ENCODE peak calls at places on chromosome 5, in eight cellular contexts. K is GM12878, P is Panc1, X is K562, F is HepG2, Y is upper lobe of left lung, D is HCT116, M is GM23338. S is an unnamed sample.

GRCh38 chr5:176700239-176700847 is 53.1 kb downstream of the TSPAN17 start:
- ATAC-seq in K (peak; percentile 36), P (peak; percentile 60), X (peak; percentile 86), F (peak; percentile 59), Y (no peak), D (peak; percentile 88), M (peak; percentile 25), S (no peak)

GRCh38 chr5:116420540-116420939 is 154.1 kb downstream of the SEMA6A start:
- ATAC-seq in K (no peak), P (no peak), X (no peak), F (no peak), Y (no peak), D (no peak), M (no peak), S (peak; percentile 57)

GRCh38 chr5:9297171-9297570 is 248.7 kb downstream of the SEMA5A start:
- ATAC-seq in K (no peak), P (no peak), X (no peak), F (no peak), Y (no peak), D (no peak), M (no peak), S (no peak)

GRCh38 chr5:9655641-9656040 is 25.5 kb upstream of the TAS2R1 start:
- ATAC-seq in K (no peak), P (no peak), X (no peak), F (no peak), Y (no peak), D (no peak), M (no peak), S (no peak)

GRCh38 chr5:40429258-40430111 is 250.2 kb upstream of the PTGER4 start:
- ATAC-seq in K (no peak), P (no peak), X (no peak), F (no peak), Y (no peak), D (no peak), M (no peak), S (peak; percentile 51)

GRCh38 chr5:15621094-15621493 is 121.1 kb downstream of the FBXL7 start:
- ATAC-seq in K (no peak), P (no peak), X (no peak), F (no peak), Y (no peak), D (no peak), M (no peak), S (no peak)

GRCh38 chr5:6900247-6900646 is 187.0 kb downstream of the TENT4A start:
- ATAC-seq in K (no peak), P (no peak), X (no peak), F (no peak), Y (no peak), D (no peak), M (no peak), S (no peak)

GRCh38 chr5:120901199-120901598 is 437.1 kb downstream of the PRR16 start:
- ATAC-seq in K (no peak), P (no peak), X (no peak), F (no peak), Y (no peak), D (no peak), M (no peak), S (no peak)

GRCh38 chr5:172633403-172633970 is 7.6 kb upstream of the NEURL1B start:
- ATAC-seq in K (no peak), P (no peak), X (no peak), F (no peak), Y (no peak), D (no peak), M (no peak), S (no peak)

GRCh38 chr5:80216753-80217596 is 38.9 kb downstream of the SERINC5 start:
- ATAC-seq in K (no peak), P (peak; percentile 20), X (no peak), F (no peak), Y (peak; percentile 88), D (no peak), M (peak; percentile 18), S (peak; percentile 79)

GRCh38 chr5:79759436-79759835 is 69.8 kb downstream of the CMYA5 start:
- ATAC-seq in K (no peak), P (no peak), X (no peak), F (peak; percentile 48), Y (no peak), D (no peak), M (no peak), S (no peak)

GRCh38 chr5:20678814-20679298 is 690.9 kb upstream of the CDH18 start:
- ATAC-seq in K (no peak), P (no peak), X (no peak), F (no peak), Y (no peak), D (no peak), M (no peak), S (no peak)

GRCh38 chr5:541888-542692 is 17.8 kb upstream of the SLC9A3 start:
- ATAC-seq in K (no peak), P (no peak), X (no peak), F (no peak), Y (no peak), D (no peak), M (no peak), S (no peak)

GRCh38 chr5:170691623-170692022 is 91.9 kb upstream of the GABRP start:
- ATAC-seq in K (no peak), P (no peak), X (no peak), F (no peak), Y (no peak), D (peak; percentile 74), M (peak; percentile 92), S (no peak)

GRCh38 chr5:56466136-56466816 is 233.1 kb upstream of the ANKRD55 start:
- ATAC-seq in K (no peak), P (no peak), X (no peak), F (no peak), Y (no peak), D (no peak), M (no peak), S (no peak)

GRCh38 chr5:36744041-36744677 is 132.4 kb upstream of the NIPBL start:
- ATAC-seq in K (peak; percentile 6), P (no peak), X (peak; percentile 58), F (peak; percentile 41), Y (no peak), D (peak; percentile 19), M (no peak), S (peak; percentile 9)

GRCh38 chr5:147490989-147491388 is 18.9 kb downstream of the DPYSL3 start:
- ATAC-seq in K (no peak), P (no peak), X (no peak), F (no peak), Y (no peak), D (no peak), M (peak; percentile 95), S (peak; percentile 60)

GRCh38 chr5:142811840-142812557 is 41.8 kb downstream of the ARHGAP26 start:
- ATAC-seq in K (no peak), P (no peak), X (no peak), F (no peak), Y (no peak), D (no peak), M (no peak), S (no peak)

GRCh38 chr5:125326114-125326513 is 579.7 kb upstream of the ZNF608 start:
- ATAC-seq in K (no peak), P (peak; percentile 62), X (no peak), F (no peak), Y (no peak), D (no peak), M (no peak), S (no peak)

GRCh38 chr5:38541174-38541724 is 15.2 kb downstream of the LIFR start:
- ATAC-seq in K (no peak), P (no peak), X (no peak), F (no peak), Y (no peak), D (no peak), M (no peak), S (no peak)

GRCh38 chr5:41527201-41527779 is 16.9 kb upstream of the PLCXD3 start:
- ATAC-seq in K (no peak), P (no peak), X (no peak), F (no peak), Y (no peak), D (peak; percentile 63), M (no peak), S (no peak)

GRCh38 chr5:14265574-14265973 is 122.4 kb downstream of the TRIO start:
- ATAC-seq in K (peak; percentile 47), P (peak; percentile 40), X (no peak), F (no peak), Y (no peak), D (peak; percentile 42), M (no peak), S (no peak)
- TF ChIP-seq POLR2AphosphoS5 in K (no peak), P (peak; percentile 75), X (no peak), F (no peak), Y (no peak), D (no peak), M (no peak), S (peak; percentile 22)

DNA sequence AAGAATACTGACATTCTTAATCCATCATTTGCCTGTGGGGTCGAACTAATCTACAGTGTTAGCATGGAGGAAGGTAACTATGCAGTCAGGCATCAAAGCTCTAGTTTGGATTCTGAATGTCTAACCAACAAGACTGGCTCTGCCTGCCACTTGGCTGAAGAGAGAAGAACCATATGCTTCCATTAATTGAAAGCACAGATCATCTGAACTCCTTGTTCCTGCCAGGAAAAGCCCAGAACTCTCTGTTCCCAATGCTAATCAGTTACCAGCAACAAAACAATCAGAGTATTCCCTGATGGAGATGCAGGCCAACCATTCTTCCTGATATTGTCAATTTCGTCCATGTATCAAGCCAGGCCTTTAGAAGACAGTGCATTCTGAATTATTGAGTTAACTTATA is 244.4 kb downstream of the SPOCK1 start:
- ATAC-seq in K (no peak), P (no peak), X (no peak), F (no peak), Y (no peak), D (no peak), M (no peak), S (peak; percentile 76)
- TF ChIP-seq POLR2AphosphoS5 in K (no peak), P (no peak), X (no peak), F (no peak), Y (no peak), D (no peak), M (no peak), S (peak; percentile 86)

GRCh38 chr5:178542455-178542854 is 47.7 kb downstream of the COL23A1 start:
- ATAC-seq in K (no peak), P (no peak), X (no peak), F (no peak), Y (no peak), D (no peak), M (peak; percentile 11), S (peak; percentile 72)
- TF ChIP-seq POLR2AphosphoS5 in K (no peak), P (no peak), X (no peak), F (no peak), Y (no peak), D (no peak), M (no peak), S (peak; percentile 39)

DNA sequence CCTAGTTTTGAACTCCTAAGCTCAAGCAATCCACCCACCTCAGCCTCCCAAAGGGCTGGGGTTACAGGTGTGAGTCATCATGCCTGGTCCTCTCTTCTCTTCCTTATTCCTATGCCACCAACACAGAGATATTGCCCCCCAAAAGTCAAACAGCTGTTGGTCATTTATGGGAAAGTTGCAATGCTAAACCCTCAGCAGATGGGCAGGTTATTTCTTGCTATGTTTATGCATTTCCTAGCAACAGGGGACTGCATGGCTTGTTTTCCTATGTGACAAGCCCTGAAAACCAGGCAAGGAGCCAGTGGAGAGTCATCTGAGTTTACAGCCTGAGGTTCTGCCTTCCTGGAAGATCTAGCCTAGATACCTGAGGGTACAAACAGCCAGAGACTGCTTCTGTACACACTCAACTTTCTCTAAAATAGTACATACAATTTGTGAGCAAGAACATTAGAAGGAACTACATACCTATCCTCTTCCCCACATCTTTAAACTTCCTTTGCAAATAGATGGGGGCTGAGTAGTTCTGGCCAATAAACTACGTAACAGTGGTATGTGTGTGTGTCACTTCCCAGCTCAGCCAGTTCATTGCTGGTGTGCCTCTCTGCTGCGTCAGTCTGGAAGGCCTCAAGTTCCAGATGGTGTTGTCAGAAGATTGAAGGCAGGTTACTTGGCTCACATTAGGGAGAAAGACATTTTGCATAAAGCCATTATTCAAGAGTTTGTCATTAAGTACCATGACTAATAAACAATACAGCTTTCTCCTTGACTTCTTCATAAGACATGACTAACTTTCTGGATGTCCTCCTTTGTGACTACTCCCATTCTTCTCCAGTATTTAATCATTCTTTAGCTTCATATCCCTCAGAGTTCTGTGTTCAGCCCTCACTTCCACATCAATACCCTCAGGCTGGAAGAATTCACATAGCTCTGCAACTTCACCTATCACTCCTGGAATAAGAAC is 65.3 kb downstream of the CSNK1A1 start:
- ATAC-seq in K (peak; percentile 26), P (peak; percentile 87), X (peak; percentile 71), F (peak; percentile 25), Y (peak; percentile 87), D (peak; percentile 84), M (no peak), S (peak; percentile 91)
- TF ChIP-seq POLR2AphosphoS5 in K (peak; percentile 35), P (peak; percentile 16), X (no peak), F (no peak), Y (peak; percentile 62), D (peak; percentile 38), M (no peak), S (peak; percentile 99)

S was measured in gastroesophageal sphincter.